ENCODE peak calls at places on chromosomes 1 and 21, in nine cellular contexts. Z is heart left ventricle, A is ovary, T is esophagus squamous epithelium, K is A549, H is stomach, O is K562, X is adrenal gland, G is body of pancreas. Q is an unnamed sample.

GRCh38 chr1:202056644-202057334 is 46.4 kb downstream of the ELF3 start:
- DNase-seq in Z (peak; percentile 86), K (peak; percentile 94), G (peak; percentile 95), O (no peak), X (no peak), H (peak; percentile 96), A (no peak), T (no peak), Q (peak; percentile 93)

GRCh38 chr21:18443686-18444085 is 40.1 kb upstream of the TMPRSS15 start:
- DNase-seq in G (no peak), O (no peak), T (no peak), A (no peak), K (no peak), X (no peak), H (no peak), Z (no peak), Q (no peak)

GRCh38 chr1:64917907-64918306 is 48.4 kb downstream of the JAK1 start:
- DNase-seq in X (no peak), A (no peak), K (no peak), Z (no peak), O (no peak), G (no peak), H (no peak), T (no peak), Q (no peak)

GRCh38 chr1:28983509-28984310 is 69.3 kb downstream of the EPB41 start:
- DNase-seq in G (peak; percentile 81), H (peak; percentile 29), Z (peak; percentile 78), K (no peak), A (no peak), O (no peak), T (no peak), X (peak; percentile 42), Q (no peak)

GRCh38 chr1:230289350-230289644 is 136.8 kb downstream of the PGBD5 start:
- DNase-seq in T (no peak), A (no peak), X (no peak), Z (no peak), O (no peak), G (no peak), H (no peak), K (no peak), Q (no peak)

GRCh38 chr1:9399510-9400424 is 107.1 kb downstream of the SPSB1 start:
- DNase-seq in O (no peak), K (no peak), G (no peak), X (peak; percentile 49), T (no peak), H (peak; percentile 28), Z (peak; percentile 72), A (peak; percentile 66), Q (no peak)

GRCh38 chr1:208851376-208851775 is 607.2 kb upstream of the PLXNA2 start:
- DNase-seq in A (no peak), G (no peak), O (no peak), T (no peak), K (no peak), H (no peak), X (no peak), Z (no peak), Q (no peak)

GRCh38 chr21:37874904-37875780 is 41.1 kb downstream of the KCNJ6 start:
- DNase-seq in Z (no peak), K (no peak), G (no peak), H (no peak), X (no peak), O (no peak), T (no peak), A (no peak), Q (no peak)

GRCh38 chr1:186244825-186245224 is 130.2 kb downstream of the TPR start:
- DNase-seq in K (no peak), O (peak; percentile 55), X (no peak), H (no peak), Z (peak; percentile 24), T (no peak), G (no peak), A (no peak), Q (no peak)

GRCh38 chr1:240004086-240004749 is 87.5 kb upstream of the FMN2 start:
- DNase-seq in O (peak; percentile 49), K (peak; percentile 37), A (no peak), T (no peak), X (no peak), H (no peak), G (no peak), Z (no peak), Q (no peak)

GRCh38 chr1:185681034-185681633 is 53.1 kb upstream of the HMCN1 start:
- DNase-seq in H (no peak), A (no peak), X (peak; percentile 26), K (peak; percentile 21), O (peak; percentile 66), G (peak; percentile 42), Z (no peak), T (no peak), Q (peak; percentile 21)

GRCh38 chr1:36845802-36846201 is 188.5 kb downstream of the GRIK3 start:
- DNase-seq in O (no peak), Z (no peak), X (no peak), T (no peak), H (no peak), G (no peak), K (no peak), A (no peak), Q (no peak)

GRCh38 chr1:33410091-33410701 is 20.7 kb downstream of the PHC2 start:
- DNase-seq in T (no peak), A (no peak), H (no peak), Z (no peak), X (no peak), G (no peak), K (no peak), O (no peak), Q (no peak)

GRCh38 chr1:245488346-245489110 is 333.7 kb downstream of the KIF26B start:
- DNase-seq in T (no peak), X (no peak), Z (no peak), K (no peak), O (no peak), H (no peak), G (no peak), A (no peak), Q (no peak)

GRCh38 chr1:245495681-245496080 is 340.9 kb downstream of the KIF26B start:
- DNase-seq in O (no peak), A (no peak), K (no peak), T (no peak), H (no peak), X (no peak), Z (no peak), G (no peak), Q (no peak)

GRCh38 chr1:245489838-245490237 is 335.1 kb downstream of the KIF26B start:
- DNase-seq in H (no peak), T (no peak), A (no peak), X (no peak), K (no peak), G (no peak), O (no peak), Z (no peak), Q (peak; percentile 58)

GRCh38 chr1:245493029-245493428 is 338.2 kb downstream of the KIF26B start:
- DNase-seq in K (no peak), G (no peak), A (no peak), T (no peak), H (no peak), O (peak; percentile 54), X (no peak), Z (no peak), Q (no peak)
- TF ChIP-seq CTCF in K (no peak), G (no peak), A (no peak), T (no peak), H (no peak), O (peak; percentile 43), X (no peak), Z (no peak), Q (no peak)

DNA sequence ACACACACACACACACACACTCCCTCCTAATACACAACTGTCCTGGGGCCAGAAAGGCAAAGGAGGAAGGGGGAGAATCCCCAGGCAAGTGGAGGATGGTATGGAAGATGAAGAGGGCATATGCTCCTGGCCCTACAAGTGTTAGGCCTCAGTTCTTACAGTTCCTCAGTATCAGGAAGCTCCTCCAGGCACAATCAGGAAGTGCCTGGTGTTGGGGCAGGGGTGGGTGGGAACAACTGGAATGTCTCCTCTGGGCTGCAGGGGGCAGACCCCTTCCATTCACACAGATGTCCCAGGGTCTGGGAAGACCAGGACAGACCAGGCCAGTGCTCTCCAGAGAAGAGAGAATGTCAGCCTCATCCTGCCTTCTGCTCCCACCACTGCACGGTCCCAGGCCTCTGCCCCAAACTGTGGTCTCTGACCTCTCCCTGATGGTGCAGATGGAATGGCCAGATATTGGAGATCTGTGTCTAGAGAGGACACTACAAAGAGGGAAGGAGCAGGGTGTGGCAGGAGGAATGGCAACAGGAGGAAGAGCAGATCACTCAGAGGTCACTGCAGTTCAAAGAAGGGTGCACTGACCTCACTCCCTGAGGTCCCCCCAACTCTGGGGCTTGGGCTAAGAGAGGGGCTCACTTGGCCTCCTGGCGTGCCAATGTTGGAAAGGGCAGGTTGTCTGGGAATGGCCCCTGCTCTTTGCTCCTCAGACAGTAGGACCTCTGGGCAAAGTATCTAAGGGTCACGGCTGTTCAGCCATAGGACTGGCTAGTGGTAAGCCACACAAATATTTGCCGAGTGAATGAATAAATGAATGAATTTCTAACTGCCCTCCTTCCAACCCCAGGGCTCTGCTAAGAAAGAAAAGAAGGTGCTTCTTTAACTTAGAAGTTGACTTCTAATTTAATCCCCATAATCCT is 2.5 kb upstream of the DENND2D start:
- DNase-seq in K (no peak), T (no peak), X (no peak), O (no peak), Z (no peak), G (no peak), A (no peak), H (no peak), Q (no peak)
- TF ChIP-seq POLR2A in K (no peak), T (no peak), X (no peak), O (no peak), Z (no peak), G (no peak), A (no peak), H (no peak), Q (no peak)

GRCh38 chr21:41783476-41784150 is 16.8 kb upstream of the RIPK4 start:
- DNase-seq in O (peak; percentile 80), X (no peak), H (peak; percentile 85), K (no peak), T (no peak), Z (no peak), A (no peak), G (peak; percentile 65), Q (peak; percentile 75)
- TF ChIP-seq CTCF in O (no peak), X (no peak), H (no peak), K (no peak), T (no peak), Z (no peak), A (no peak), G (no peak), Q (no peak)

DNA sequence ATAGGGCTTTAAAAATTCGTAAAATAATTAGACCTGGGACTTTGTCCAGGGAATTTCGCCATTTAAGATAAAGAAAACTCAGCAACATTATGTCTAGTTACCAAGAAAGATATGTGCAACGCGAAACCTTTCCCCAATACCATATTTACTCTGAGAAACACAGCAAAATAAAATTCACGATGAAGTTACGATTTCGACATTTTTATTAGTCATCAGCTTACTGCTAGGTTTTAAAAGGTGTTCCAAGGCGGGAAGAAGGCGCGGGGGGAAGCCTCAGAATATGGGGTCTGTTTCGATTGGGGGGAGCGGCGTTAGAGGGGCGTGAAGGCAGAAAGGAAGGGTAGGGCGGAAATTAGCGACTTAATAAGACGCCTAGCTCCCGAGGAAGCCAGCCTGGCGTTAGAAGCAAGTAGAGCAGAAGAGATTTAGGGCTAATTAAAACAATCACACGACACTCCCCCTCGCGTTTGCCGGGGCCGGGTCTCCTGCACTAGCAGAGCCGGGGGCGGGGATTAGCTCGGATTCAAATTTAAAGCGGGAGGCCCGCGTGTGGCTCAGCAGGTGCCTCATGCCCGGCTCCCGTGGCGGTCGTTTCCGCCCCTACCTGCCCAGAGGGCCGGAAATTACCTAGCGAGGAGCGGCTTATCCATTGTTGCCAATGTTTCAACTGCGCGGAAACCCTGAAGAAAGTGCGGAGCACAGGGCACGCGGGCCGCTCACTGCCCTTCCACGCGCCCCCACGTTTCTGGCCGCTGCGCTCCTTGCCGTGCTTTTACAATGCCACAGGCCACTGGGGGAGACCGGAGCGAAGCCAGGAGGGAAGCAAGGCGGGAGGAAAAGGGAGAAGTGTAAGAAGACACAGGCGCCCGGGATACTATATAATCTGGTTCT is 795 bp upstream of the POU2F1 start:
- DNase-seq in G (peak; percentile 93), A (peak; percentile 72), X (peak; percentile 86), K (peak; percentile 63), T (peak; percentile 58), H (peak; percentile 87), Z (peak; percentile 82), O (peak; percentile 94), Q (peak; percentile 77)
- TF ChIP-seq POLR2A in G (peak; percentile 80), A (peak; percentile 45), X (no peak), K (peak; percentile 47), T (no peak), H (peak; percentile 15), Z (no peak), O (peak; percentile 97), Q (peak; percentile 35)